ENCODE peak calls at places on chromosomes 7 and 10, in eight cellular contexts. P is transverse colon, C is heart left ventricle, K is ovary, I is body of pancreas, L is HCT116, Q is adrenal gland, S is H1. H is an unnamed sample.

GRCh38 chr10:8403711-8404371 is 349.4 kb downstream of the GATA3 start:
- DNase-seq in P (no peak), L (no peak), C (no peak), K (no peak), Q (no peak), S (no peak), I (no peak), H (no peak)

GRCh38 chr7:157189405-157189804 is 50.7 kb downstream of the UBE3C start:
- DNase-seq in I (no peak), C (no peak), S (peak; percentile 38), L (no peak), P (no peak), K (no peak), Q (no peak), H (no peak)

GRCh38 chr10:12405342-12406320 is 56.3 kb downstream of the CAMK1D start:
- DNase-seq in S (no peak), K (no peak), P (no peak), I (peak; percentile 35), C (no peak), L (no peak), Q (no peak), H (no peak)

GRCh38 chr7:16839646-16840045 is 34.8 kb upstream of the AGR2 start:
- DNase-seq in P (no peak), K (no peak), S (no peak), Q (no peak), L (no peak), I (no peak), C (no peak), H (no peak)

GRCh38 chr7:139618482-139619366 is 95.2 kb downstream of the CLEC2L start:
- DNase-seq in C (no peak), S (no peak), K (peak; percentile 66), P (peak; percentile 35), Q (peak; percentile 72), L (peak; percentile 19), I (peak; percentile 63), H (no peak)

GRCh38 chr7:100022621-100023020 is 7.2 kb downstream of the ZKSCAN1 start:
- DNase-seq in I (peak; percentile 90), L (no peak), C (no peak), P (peak; percentile 77), K (no peak), Q (peak; percentile 56), S (no peak), H (no peak)

GRCh38 chr10:35372329-35372728 is 36.0 kb downstream of the CCNY start:
- DNase-seq in I (no peak), C (peak; percentile 74), P (no peak), K (no peak), L (no peak), Q (no peak), S (no peak), H (no peak)

GRCh38 chr10:28842321-28842720 is 165.0 kb downstream of the BAMBI start:
- DNase-seq in Q (no peak), K (no peak), P (no peak), L (no peak), C (no peak), I (no peak), S (no peak), H (no peak)

GRCh38 chr10:125982256-125982948 is 86.0 kb downstream of the FANK1 start:
- DNase-seq in L (peak; percentile 64), C (no peak), S (peak; percentile 23), Q (peak; percentile 70), K (no peak), I (no peak), P (peak; percentile 17), H (no peak)

GRCh38 chr7:36937754-36938551 is 213.7 kb upstream of the AOAH start:
- DNase-seq in L (no peak), Q (no peak), I (no peak), K (no peak), S (no peak), C (no peak), P (no peak), H (no peak)
- TF ChIP-seq CTCF in L (peak; percentile 27), Q (no peak), I (no peak), K (no peak), S (no peak), C (no peak), P (no peak), H (no peak)

GRCh38 chr7:84187813-84188212 is 6.8 kb downstream of the SEMA3A start:
- DNase-seq in C (no peak), L (no peak), I (no peak), S (no peak), P (no peak), K (no peak), Q (no peak), H (no peak)

GRCh38 chr7:84181628-84182027 is 13.0 kb downstream of the SEMA3A start:
- DNase-seq in K (no peak), P (no peak), L (no peak), C (no peak), Q (no peak), S (no peak), I (no peak), H (no peak)

GRCh38 chr7:84182301-84182700 is 12.3 kb downstream of the SEMA3A start:
- DNase-seq in P (no peak), K (no peak), S (no peak), Q (no peak), L (no peak), C (no peak), I (no peak), H (no peak)

GRCh38 chr7:84187087-84187805 is 7.3 kb downstream of the SEMA3A start:
- DNase-seq in P (no peak), I (no peak), L (no peak), K (no peak), S (no peak), Q (no peak), C (no peak), H (no peak)

GRCh38 chr7:84183741-84184140 is 10.8 kb downstream of the SEMA3A start:
- DNase-seq in S (no peak), C (no peak), L (no peak), Q (no peak), P (no peak), I (no peak), K (no peak), H (no peak)
- H3K4me1 ChIP-seq in S (no peaks in the 10 kb centered on the region), C (no peaks in the 10 kb centered on the region), L (peaks cover 20% of the 10 kb centered on the region), Q (no peaks in the 10 kb centered on the region), P (no peaks in the 10 kb centered on the region), I (no peaks in the 10 kb centered on the region), K (no peaks in the 10 kb centered on the region), H (peaks cover 9% of the 10 kb centered on the region)

GRCh38 chr10:72105098-72105475 is 16.7 kb upstream of the SPOCK2 start:
- DNase-seq in K (no peak), C (no peak), L (no peak), P (no peak), I (no peak), S (no peak), Q (no peak), H (no peak)

GRCh38 chr10:72104472-72105097 is 16.2 kb upstream of the SPOCK2 start:
- DNase-seq in K (no peak), P (no peak), L (no peak), Q (no peak), I (no peak), C (no peak), S (no peak), H (no peak)

GRCh38 chr10:72106154-72106849 is 18.0 kb upstream of the SPOCK2 start:
- DNase-seq in I (no peak), L (no peak), K (no peak), P (no peak), C (no peak), S (no peak), Q (no peak), H (no peak)

GRCh38 chr10:72106896-72107295 is 18.5 kb upstream of the SPOCK2 start:
- DNase-seq in S (no peak), P (no peak), C (no peak), L (no peak), I (no peak), Q (no peak), K (no peak), H (no peak)

GRCh38 chr10:72105675-72106074 is 17.3 kb upstream of the SPOCK2 start:
- DNase-seq in Q (no peak), K (no peak), P (no peak), S (no peak), C (no peak), L (no peak), I (no peak), H (no peak)
- TF ChIP-seq POLR2A in Q (no peak), K (no peak), P (no peak), S (no peak), C (no peak), L (no peak), I (no peak), H (no peak)

GRCh38 chr7:45901566-45901965 is 13.3 kb downstream of the IGFBP1 start:
- DNase-seq in K (no peak), C (no peak), Q (no peak), S (no peak), I (no peak), L (no peak), P (no peak), H (no peak)

GRCh38 chr7:45897042-45897690 is 8.9 kb downstream of the IGFBP1 start:
- DNase-seq in I (no peak), K (no peak), P (no peak), S (no peak), C (no peak), L (no peak), Q (no peak), H (no peak)

GRCh38 chr7:45898241-45898640 is 10.0 kb downstream of the IGFBP1 start:
- DNase-seq in L (no peak), K (no peak), I (no peak), C (no peak), P (no peak), S (no peak), Q (no peak), H (no peak)

DNA sequence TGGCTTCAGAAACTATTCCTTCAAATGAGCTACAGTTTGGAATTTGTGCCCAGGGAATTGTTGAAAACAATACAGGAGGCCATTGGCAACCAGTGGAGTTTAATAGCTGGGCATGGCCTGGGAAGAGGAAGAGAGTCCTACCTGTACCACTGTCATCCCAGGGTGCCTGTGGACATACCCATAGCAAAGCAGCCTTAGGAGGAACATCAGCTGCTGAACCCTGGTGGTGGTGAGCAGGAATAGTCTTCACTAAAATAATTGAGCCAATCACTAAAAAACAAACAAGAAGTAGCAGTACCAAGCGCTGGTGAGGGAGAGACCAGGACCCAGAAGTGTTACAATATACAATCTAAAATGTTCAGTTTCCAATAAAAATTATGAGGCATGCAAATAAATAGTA is 14.5 kb downstream of the IGFBP1 start:
- DNase-seq in Q (no peak), I (no peak), K (no peak), C (no peak), P (no peak), S (no peak), L (no peak), H (no peak)
- TF ChIP-seq CTCF in Q (no peak), I (no peak), K (no peak), C (no peak), P (no peak), S (no peak), L (peak; percentile 31), H (no peak)